ENCODE peak calls at places on chromosomes 11 and 22, in four cellular contexts. Q is astrocyte of the cerebellum, U is HFF-Myc, J is GF-D8. B is an unnamed sample.

GRCh38 chr22:23498811-23499798 is 81.0 kb downstream of the IGLL1 start:
- DNase-seq in Q (no peak), J (no peak), U (no peak), B (no peak)

GRCh38 chr11:103779054-103779453 is 257.4 kb upstream of the DDI1 start:
- DNase-seq in U (no peak), Q (peak; percentile 54), J (no peak), B (no peak)

GRCh38 chr11:66542362-66542761 is 3.5 kb downstream of the ZDHHC24 start:
- DNase-seq in Q (no peak), J (no peak), U (no peak), B (no peak)

GRCh38 chr11:130308059-130308458 is 6.7 kb downstream of the ZBTB44 start:
- DNase-seq in Q (no peak), J (peak; percentile 89), U (no peak), B (no peak)

GRCh38 chr22:30474683-30475424 is 3.0 kb upstream of the SEC14L3 start:
- DNase-seq in U (no peak), Q (no peak), J (no peak), B (no peak)

GRCh38 chr11:86068138-86068861 is 584 bp downstream of the PICALM start:
- DNase-seq in U (no peak), Q (no peak), J (no peak), B (no peak)

GRCh38 chr22:47188337-47189055 is 426.0 kb downstream of the TBC1D22A start:
- DNase-seq in U (no peak), Q (no peak), J (no peak), B (no peak)

GRCh38 chr11:61731956-61732675 is 20.3 kb upstream of the MYRF start:
- DNase-seq in U (no peak), J (no peak), Q (no peak), B (no peak)

GRCh38 chr11:67545280-67545679 is 22.0 kb upstream of the CABP2 start:
- DNase-seq in U (no peak), J (no peak), Q (no peak), B (no peak)

GRCh38 chr11:125345706-125346561 is 150.1 kb downstream of the FEZ1 start:
- DNase-seq in J (no peak), Q (peak; percentile 89), U (no peak), B (peak; percentile 93)

GRCh38 chr22:34303656-34304055 is 383.4 kb upstream of the LARGE1 start:
- DNase-seq in Q (no peak), J (no peak), U (no peak), B (no peak)

GRCh38 chr11:65496304-65497140 is 2.3 kb upstream of the MALAT1 start:
- DNase-seq in Q (no peak), J (no peak), U (peak; percentile 65), B (peak; percentile 35)

GRCh38 chr22:22068657-22069056 is 86.1 kb upstream of the TOP3B start:
- DNase-seq in U (no peak), Q (no peak), J (no peak), B (no peak)

GRCh38 chr11:3877252-3878035 is 22.0 kb downstream of the STIM1 start:
- DNase-seq in J (no peak), U (no peak), Q (no peak), B (no peak)

GRCh38 chr11:126231725-126232459 is 20.3 kb downstream of the FAM118B start:
- DNase-seq in J (no peak), U (no peak), Q (peak; percentile 15), B (no peak)

GRCh38 chr11:34770111-34770510 is 146.1 kb downstream of the APIP start:
- DNase-seq in J (no peak), Q (no peak), U (no peak), B (no peak)

GRCh38 chr22:33328789-33329296 is 270.7 kb upstream of the SYN3 start:
- DNase-seq in J (no peak), U (no peak), Q (peak; percentile 23), B (no peak)

GRCh38 chr11:24496728-24497396 is at the start of gene LUZP2:
- DNase-seq in J (no peak), U (no peak), Q (no peak), B (no peak)

GRCh38 chr11:62402226-62402625 is 16.6 kb upstream of the SCGB1A1 start:
- DNase-seq in Q (no peak), U (no peak), J (peak; percentile 62), B (peak; percentile 77)

GRCh38 chr11:11578542-11578941 is 43.3 kb downstream of the GALNT18 start:
- DNase-seq in U (no peak), Q (no peak), J (no peak), B (no peak)

GRCh38 chr22:20324139-20324516 is 4.3 kb upstream of the DGCR6L start:
- DNase-seq in J (no peak), U (no peak), Q (no peak), B (no peak)